ENCODE peak calls at places on chromosomes 4 and X, in five cellular contexts. One of them, this sample, is unnamed.

GRCh38 chrX:65924938-65925507 is 114.9 kb downstream of the VSIG4 start:
- DNase-seq in esophagus squamous epithelium: no peak
- DNase-seq in uterus: no peak
- DNase-seq in heart left ventricle: no peak
- DNase-seq in adrenal gland: no peak
- DNase-seq in this sample: no peak

GRCh38 chr4:52743444-52744019 is 7.7 kb downstream of the ERVMER34-1 start:
- DNase-seq in esophagus squamous epithelium: no peak
- DNase-seq in uterus: no peak
- DNase-seq in heart left ventricle: no peak
- DNase-seq in adrenal gland: no peak
- DNase-seq in this sample: no peak

GRCh38 chrX:152817082-152817744 is 13.3 kb downstream of the CETN2 start:
- DNase-seq in esophagus squamous epithelium: no peak
- DNase-seq in uterus: no peak
- DNase-seq in heart left ventricle: no peak
- DNase-seq in adrenal gland: peak; percentile 37
- DNase-seq in this sample: no peak

GRCh38 chr4:6437682-6438264 is 34.6 kb downstream of the PPP2R2C start:
- DNase-seq in esophagus squamous epithelium: no peak
- DNase-seq in uterus: peak; percentile 92
- DNase-seq in heart left ventricle: no peak
- DNase-seq in adrenal gland: no peak
- DNase-seq in this sample: no peak

GRCh38 chr4:773214-773613 is 52.7 kb downstream of the CPLX1 start:
- DNase-seq in esophagus squamous epithelium: no peak
- DNase-seq in uterus: no peak
- DNase-seq in heart left ventricle: peak; percentile 60
- DNase-seq in adrenal gland: no peak
- DNase-seq in this sample: no peak

GRCh38 chr4:7853271-7853670 is 86.4 kb downstream of the AFAP1 start:
- DNase-seq in esophagus squamous epithelium: no peak
- DNase-seq in uterus: no peak
- DNase-seq in heart left ventricle: no peak
- DNase-seq in adrenal gland: no peak
- DNase-seq in this sample: no peak

GRCh38 chr4:182297659-182298058 is 54.5 kb downstream of the TENM3 start:
- DNase-seq in esophagus squamous epithelium: no peak
- DNase-seq in uterus: no peak
- DNase-seq in heart left ventricle: no peak
- DNase-seq in adrenal gland: no peak
- DNase-seq in this sample: peak; percentile 86

GRCh38 chrX:70168238-70169188 is 8.8 kb upstream of the DGAT2L6 start:
- DNase-seq in esophagus squamous epithelium: no peak
- DNase-seq in uterus: peak; percentile 35
- DNase-seq in heart left ventricle: no peak
- DNase-seq in adrenal gland: peak; percentile 29
- DNase-seq in this sample: no peak

GRCh38 chr4:26406346-26406975 is 83.8 kb downstream of the CCKAR start:
- DNase-seq in esophagus squamous epithelium: no peak
- DNase-seq in uterus: no peak
- DNase-seq in heart left ventricle: no peak
- DNase-seq in adrenal gland: no peak
- DNase-seq in this sample: no peak

GRCh38 chrX:50680990-50681389 is 133.0 kb downstream of the SHROOM4 start:
- DNase-seq in esophagus squamous epithelium: no peak
- DNase-seq in uterus: no peak
- DNase-seq in heart left ventricle: no peak
- DNase-seq in adrenal gland: no peak
- DNase-seq in this sample: no peak

GRCh38 chr4:77045490-77045889 is 30.3 kb downstream of the CCNI start:
- DNase-seq in esophagus squamous epithelium: no peak
- DNase-seq in uterus: no peak
- DNase-seq in heart left ventricle: no peak
- DNase-seq in adrenal gland: no peak
- DNase-seq in this sample: no peak

GRCh38 chr4:27775156-27775555 is 914.5 kb downstream of the STIM2 start:
- DNase-seq in esophagus squamous epithelium: no peak
- DNase-seq in uterus: no peak
- DNase-seq in heart left ventricle: no peak
- DNase-seq in adrenal gland: no peak
- DNase-seq in this sample: no peak

GRCh38 chrX:130100180-130100579 is 10.1 kb downstream of the ELF4 start:
- DNase-seq in esophagus squamous epithelium: no peak
- DNase-seq in uterus: peak; percentile 70
- DNase-seq in heart left ventricle: peak; percentile 74
- DNase-seq in adrenal gland: peak; percentile 25
- DNase-seq in this sample: no peak

GRCh38 chr4:6701371-6701770 is 7.7 kb downstream of the S100P start:
- DNase-seq in esophagus squamous epithelium: no peak
- DNase-seq in uterus: no peak
- DNase-seq in heart left ventricle: no peak
- DNase-seq in adrenal gland: no peak
- DNase-seq in this sample: no peak

GRCh38 chrX:16848541-16848940 is 21.6 kb downstream of the RBBP7 start:
- DNase-seq in esophagus squamous epithelium: no peak
- DNase-seq in uterus: no peak
- DNase-seq in heart left ventricle: no peak
- DNase-seq in adrenal gland: peak; percentile 68
- DNase-seq in this sample: no peak

GRCh38 chrX:123878177-123878576 is 18.3 kb downstream of the XIAP start:
- DNase-seq in esophagus squamous epithelium: no peak
- DNase-seq in uterus: no peak
- DNase-seq in heart left ventricle: no peak
- DNase-seq in adrenal gland: no peak
- DNase-seq in this sample: no peak

GRCh38 chr4:28010543-28011235 is 1150.0 kb downstream of the STIM2 start:
- DNase-seq in esophagus squamous epithelium: no peak
- DNase-seq in uterus: no peak
- DNase-seq in heart left ventricle: no peak
- DNase-seq in adrenal gland: no peak
- DNase-seq in this sample: no peak

GRCh38 chrX:103688949-103689348 is 2.5 kb upstream of the MORF4L2 start:
- DNase-seq in esophagus squamous epithelium: no peak
- DNase-seq in uterus: no peak
- DNase-seq in heart left ventricle: no peak
- DNase-seq in adrenal gland: no peak
- DNase-seq in this sample: no peak

GRCh38 chr4:47662975-47663374 is 174.9 kb downstream of the CORIN start:
- DNase-seq in esophagus squamous epithelium: no peak
- DNase-seq in uterus: no peak
- DNase-seq in heart left ventricle: no peak
- DNase-seq in adrenal gland: no peak
- DNase-seq in this sample: no peak

GRCh38 chr4:173538903-173539445 is 8.9 kb upstream of the HAND2 start:
- DNase-seq in esophagus squamous epithelium: no peak
- DNase-seq in uterus: no peak
- DNase-seq in heart left ventricle: peak; percentile 44
- DNase-seq in adrenal gland: no peak
- DNase-seq in this sample: no peak

GRCh38 chrX:40168183-40169015 is 70.6 kb upstream of the BCOR start:
- DNase-seq in esophagus squamous epithelium: no peak
- DNase-seq in uterus: peak; percentile 19
- DNase-seq in heart left ventricle: no peak
- DNase-seq in adrenal gland: no peak
- DNase-seq in this sample: no peak

DNA sequence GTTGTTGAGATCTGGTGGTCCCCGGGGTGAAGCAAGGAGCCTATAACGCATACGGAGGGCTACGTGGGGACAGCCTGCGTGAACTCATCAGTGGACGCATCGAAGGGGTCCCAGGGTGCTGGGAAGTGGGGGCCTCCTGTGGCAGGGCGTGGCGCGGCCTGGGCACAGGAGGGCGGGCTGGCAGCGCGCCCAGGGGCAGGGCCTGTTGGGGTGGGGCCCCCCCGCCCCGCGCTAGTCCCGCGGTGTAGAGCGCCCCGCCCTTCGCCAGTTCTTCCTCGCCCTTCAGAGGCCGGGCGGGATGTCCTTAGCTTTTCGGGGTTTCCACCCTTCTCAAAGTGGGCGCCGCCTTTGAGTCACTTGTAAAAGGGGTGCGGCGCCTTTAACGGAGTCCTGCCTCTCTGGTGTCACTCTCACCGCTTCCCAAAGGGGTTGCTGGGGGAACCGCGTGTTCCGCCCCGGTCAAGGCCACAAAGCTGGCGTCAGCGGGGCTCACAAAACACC is 632 bp downstream of the PLP2 start:
- DNase-seq in esophagus squamous epithelium: no peak
- DNase-seq in uterus: peak; percentile 67
- DNase-seq in heart left ventricle: peak; percentile 77
- DNase-seq in adrenal gland: peak; percentile 87
- DNase-seq in this sample: no peak
- TF ChIP-seq POLR2A in esophagus squamous epithelium: no peak
- TF ChIP-seq POLR2A in uterus: no peak
- TF ChIP-seq POLR2A in heart left ventricle: no peak
- TF ChIP-seq POLR2A in adrenal gland: no peak
- TF ChIP-seq POLR2A in this sample: no peak

GRCh38 chrX:96682516-96682915 is 2.1 kb upstream of the DIAPH2 start:
- DNase-seq in esophagus squamous epithelium: no peak
- DNase-seq in uterus: no peak
- DNase-seq in heart left ventricle: no peak
- DNase-seq in adrenal gland: no peak
- DNase-seq in this sample: no peak

GRCh38 chrX:96688789-96689188 is 4.1 kb downstream of the DIAPH2 start:
- DNase-seq in esophagus squamous epithelium: no peak
- DNase-seq in uterus: no peak
- DNase-seq in heart left ventricle: no peak
- DNase-seq in adrenal gland: no peak
- DNase-seq in this sample: no peak

GRCh38 chrX:96683997-96684338 is 674 bp upstream of the DIAPH2 start:
- DNase-seq in esophagus squamous epithelium: no peak
- DNase-seq in uterus: no peak
- DNase-seq in heart left ventricle: no peak
- DNase-seq in adrenal gland: no peak
- DNase-seq in this sample: no peak

GRCh38 chrX:96684339-96685204 is at the start of gene DIAPH2:
- DNase-seq in esophagus squamous epithelium: peak; percentile 28
- DNase-seq in uterus: peak; percentile 66
- DNase-seq in heart left ventricle: peak; percentile 78
- DNase-seq in adrenal gland: peak; percentile 82
- DNase-seq in this sample: peak; percentile 92

GRCh38 chrX:96685205-96686099 is 810 bp downstream of the DIAPH2 start:
- DNase-seq in esophagus squamous epithelium: no peak
- DNase-seq in uterus: peak; percentile 40
- DNase-seq in heart left ventricle: peak; percentile 31
- DNase-seq in adrenal gland: peak; percentile 8
- DNase-seq in this sample: peak; percentile 91
- TF ChIP-seq POLR2A in esophagus squamous epithelium: no peak
- TF ChIP-seq POLR2A in uterus: no peak
- TF ChIP-seq POLR2A in heart left ventricle: no peak
- TF ChIP-seq POLR2A in adrenal gland: no peak
- TF ChIP-seq POLR2A in this sample: no peak

DNA sequence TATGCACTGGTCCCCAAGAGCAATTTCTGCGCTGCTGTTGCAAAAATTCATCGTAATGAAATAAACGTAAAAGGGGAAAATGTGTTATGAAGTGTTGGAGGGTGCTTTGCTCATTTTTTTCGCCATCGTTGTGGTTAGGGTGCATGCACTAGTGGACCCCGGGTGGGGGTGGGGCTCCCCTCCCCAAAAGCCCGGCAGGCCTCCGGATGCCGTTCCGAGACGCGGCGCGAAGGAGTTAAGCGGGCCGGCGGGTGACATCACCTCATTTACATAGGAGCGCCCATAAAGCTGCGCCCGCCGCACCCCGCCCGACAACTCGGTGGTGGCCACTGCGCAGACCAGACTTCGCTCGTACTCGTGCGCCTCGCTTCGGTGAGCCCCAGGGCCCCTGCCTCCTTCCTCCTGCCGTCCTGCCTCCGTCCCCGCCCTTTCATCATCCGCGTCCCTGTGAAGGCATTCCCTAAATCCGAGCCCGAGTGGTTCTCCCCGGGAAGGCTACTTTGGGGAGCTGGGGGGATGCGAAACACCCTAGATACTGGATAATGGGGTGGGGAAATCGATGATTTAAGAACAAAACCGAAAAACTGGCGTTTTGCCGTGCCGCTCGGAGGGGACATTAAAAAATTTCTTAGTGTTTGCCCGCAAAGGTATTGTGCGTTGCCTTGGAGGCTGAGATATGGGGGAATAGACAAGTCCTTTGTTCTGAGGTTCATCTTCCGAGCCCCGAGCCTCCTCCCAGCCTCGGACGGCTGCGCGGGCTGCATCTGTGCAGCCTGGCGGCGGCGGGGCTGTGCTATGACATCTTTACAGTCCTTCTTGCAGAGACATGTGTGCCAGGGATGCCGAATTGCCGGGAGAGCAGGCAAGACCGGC is at the start of gene TMSB4X:
- DNase-seq in esophagus squamous epithelium: peak; percentile 47
- DNase-seq in uterus: peak; percentile 87
- DNase-seq in heart left ventricle: peak; percentile 89
- DNase-seq in adrenal gland: peak; percentile 85
- DNase-seq in this sample: peak; percentile 95
- TF ChIP-seq POLR2A in esophagus squamous epithelium: no peak
- TF ChIP-seq POLR2A in uterus: peak; percentile 92
- TF ChIP-seq POLR2A in heart left ventricle: peak; percentile 60
- TF ChIP-seq POLR2A in adrenal gland: peak; percentile 98
- TF ChIP-seq POLR2A in this sample: peak; percentile 93

GRCh38 chrX:47191331-47191730 is 2.3 kb upstream of the UBA1 start:
- DNase-seq in esophagus squamous epithelium: no peak
- DNase-seq in uterus: no peak
- DNase-seq in heart left ventricle: no peak
- DNase-seq in adrenal gland: no peak
- DNase-seq in this sample: no peak

GRCh38 chrX:47194388-47194787 is 759 bp downstream of the UBA1 start:
- DNase-seq in esophagus squamous epithelium: no peak
- DNase-seq in uterus: no peak
- DNase-seq in heart left ventricle: no peak
- DNase-seq in adrenal gland: no peak
- DNase-seq in this sample: no peak

GRCh38 chrX:47196098-47196497 is 2.5 kb downstream of the UBA1 start:
- DNase-seq in esophagus squamous epithelium: no peak
- DNase-seq in uterus: no peak
- DNase-seq in heart left ventricle: no peak
- DNase-seq in adrenal gland: no peak
- DNase-seq in this sample: no peak

GRCh38 chrX:47191806-47192401 is 1.7 kb upstream of the UBA1 start:
- DNase-seq in esophagus squamous epithelium: no peak
- DNase-seq in uterus: no peak
- DNase-seq in heart left ventricle: peak; percentile 17
- DNase-seq in adrenal gland: no peak
- DNase-seq in this sample: no peak

DNA sequence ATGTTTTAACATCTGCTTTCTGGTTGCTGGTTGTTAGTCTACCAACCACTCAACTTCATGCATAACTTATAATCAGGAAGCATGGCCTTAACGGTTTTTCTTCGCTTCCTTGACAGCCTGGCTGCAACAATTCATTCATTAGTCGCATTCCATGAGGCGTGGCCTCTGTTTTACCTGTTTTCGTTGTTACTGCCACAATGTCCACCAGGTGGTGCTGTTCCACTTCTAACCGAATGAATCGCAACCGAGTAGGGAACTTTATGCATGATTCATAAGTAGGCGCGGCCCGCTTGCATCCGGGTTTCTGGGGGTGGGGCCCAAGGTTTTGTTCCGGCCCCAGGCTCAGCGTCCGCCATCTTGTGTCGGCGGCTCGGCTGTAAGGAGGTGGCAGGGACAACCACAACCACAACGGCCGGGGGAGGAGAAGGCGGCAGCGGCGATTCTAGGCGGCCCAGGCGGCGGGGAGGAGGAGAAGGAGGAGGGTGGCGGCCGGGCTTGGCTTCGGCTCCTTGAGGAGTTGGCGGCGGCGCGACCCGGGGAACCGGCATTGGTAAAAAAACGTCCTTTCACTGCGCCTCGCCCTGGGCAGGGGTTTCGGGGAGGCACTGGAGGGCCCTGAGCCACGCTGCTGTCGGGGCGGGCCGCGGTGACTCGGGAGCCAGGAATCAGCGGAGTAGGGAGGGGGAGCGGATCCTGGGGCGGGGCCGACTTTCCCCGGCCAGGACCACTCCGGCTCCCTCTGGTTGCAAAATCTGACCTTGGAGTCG is at the start of gene UBA1:
- DNase-seq in esophagus squamous epithelium: peak; percentile 90
- DNase-seq in uterus: peak; percentile 98
- DNase-seq in heart left ventricle: peak; percentile 97
- DNase-seq in adrenal gland: peak; percentile 94
- DNase-seq in this sample: peak; percentile 97
- TF ChIP-seq POLR2A in esophagus squamous epithelium: no peak
- TF ChIP-seq POLR2A in uterus: peak; percentile 75
- TF ChIP-seq POLR2A in heart left ventricle: no peak
- TF ChIP-seq POLR2A in adrenal gland: peak; percentile 71
- TF ChIP-seq POLR2A in this sample: peak; percentile 45